ENCODE peak calls at places on chromosomes 1 and 21, in ten cellular contexts. O, U, L, H, V, A, R, T, J and W are unnamed samples.

GRCh38 chr1:35595684-35596083 is 22.6 kb downstream of the TFAP2E start:
- DNase-seq in H (no peak), L (no peak), A (no peak), O (no peak), J (no peak), U (no peak), V (no peak), T (no peak), R (no peak), W (no peak)

GRCh38 chr1:151510020-151510405 is 1.2 kb upstream of the CGN start:
- DNase-seq in A (no peak), R (no peak), L (no peak), O (no peak), J (no peak), T (no peak), H (no peak), U (no peak), V (no peak), W (no peak)

GRCh38 chr1:30758785-30759380 is 1.3 kb upstream of the LAPTM5 start:
- DNase-seq in A (no peak), V (peak; percentile 69), O (no peak), R (peak; percentile 51), U (no peak), J (no peak), L (no peak), H (peak; percentile 24), T (no peak), W (no peak)

GRCh38 chr1:172241540-172241939 is 178.9 kb upstream of the C1orf105 start:
- DNase-seq in U (no peak), O (no peak), H (no peak), R (no peak), J (no peak), V (no peak), A (no peak), T (no peak), L (no peak), W (no peak)

GRCh38 chr21:44924611-44925010 is 3.9 kb upstream of the ITGB2 start:
- DNase-seq in H (no peak), V (no peak), L (no peak), U (no peak), A (no peak), O (no peak), J (no peak), R (no peak), T (no peak), W (no peak)

GRCh38 chr21:41610042-41610839 is 102.3 kb upstream of the TMPRSS2 start:
- DNase-seq in O (no peak), V (peak; percentile 61), R (peak; percentile 74), A (no peak), T (no peak), U (no peak), L (no peak), H (peak; percentile 12), J (no peak), W (peak; percentile 77)

GRCh38 chr21:31554511-31555022 is 104.9 kb upstream of the SOD1 start:
- DNase-seq in T (no peak), V (no peak), H (no peak), L (peak; percentile 40), O (no peak), U (no peak), R (peak; percentile 52), J (no peak), A (no peak), W (no peak)

GRCh38 chr1:8677782-8678181 is 139.7 kb downstream of the RERE start:
- DNase-seq in H (no peak), R (no peak), U (no peak), V (no peak), J (no peak), T (no peak), A (no peak), L (no peak), O (no peak), W (no peak)

GRCh38 chr1:162056043-162056442 is 13.4 kb upstream of the NOS1AP start:
- DNase-seq in H (peak; percentile 84), O (no peak), R (peak; percentile 83), T (peak; percentile 35), U (no peak), L (peak; percentile 37), J (no peak), A (peak; percentile 17), V (peak; percentile 67), W (peak; percentile 61)

GRCh38 chr21:28832013-28832714 is 160.5 kb downstream of the LTN1 start:
- DNase-seq in O (no peak), U (no peak), V (peak; percentile 33), J (no peak), L (peak; percentile 4), T (no peak), A (peak; percentile 9), H (peak; percentile 58), R (peak; percentile 77), W (no peak)

GRCh38 chr1:75616436-75617433 is 5.8 kb upstream of the SLC44A5 start:
- DNase-seq in O (no peak), H (no peak), V (no peak), R (peak; percentile 27), J (no peak), U (no peak), T (no peak), A (no peak), L (no peak), W (no peak)

GRCh38 chr1:162135271-162135775 is 65.8 kb downstream of the NOS1AP start:
- DNase-seq in H (peak; percentile 87), L (no peak), U (no peak), A (no peak), V (no peak), T (no peak), O (no peak), R (no peak), J (no peak), W (no peak)

GRCh38 chr1:246293366-246294121 is 213.5 kb downstream of the SMYD3 start:
- DNase-seq in L (no peak), H (no peak), J (no peak), R (no peak), O (no peak), T (no peak), A (no peak), V (no peak), U (no peak), W (no peak)

GRCh38 chr1:245332513-245332912 is 177.7 kb downstream of the KIF26B start:
- DNase-seq in J (no peak), T (no peak), V (peak; percentile 76), O (no peak), R (no peak), A (no peak), H (no peak), U (no peak), L (no peak), W (no peak)

GRCh38 chr1:225004396-225004795 is 74.9 kb downstream of the DNAH14 start:
- DNase-seq in O (no peak), T (no peak), U (no peak), A (no peak), H (no peak), V (no peak), R (peak; percentile 8), J (no peak), L (no peak), W (no peak)

GRCh38 chr1:229191066-229191674 is 79.7 kb upstream of the RAB4A start:
- DNase-seq in L (no peak), U (no peak), J (no peak), O (no peak), T (no peak), V (no peak), A (no peak), R (peak; percentile 51), H (no peak), W (no peak)

GRCh38 chr1:8348056-8348776 is 30.3 kb downstream of the SLC45A1 start:
- DNase-seq in O (no peak), L (no peak), H (no peak), V (no peak), T (no peak), A (no peak), U (no peak), J (no peak), R (no peak), W (no peak)

GRCh38 chr1:103371234-103371633 is 154.3 kb upstream of the RNPC3 start:
- DNase-seq in U (no peak), L (no peak), A (no peak), H (no peak), J (no peak), O (no peak), V (no peak), R (peak; percentile 22), T (no peak), W (no peak)

GRCh38 chr1:53413175-53414001 is 45.8 kb upstream of the DMRTB1 start:
- DNase-seq in V (peak; percentile 65), A (peak; percentile 51), O (no peak), L (peak; percentile 38), J (peak; percentile 40), H (no peak), T (no peak), R (peak; percentile 88), U (peak; percentile 36), W (no peak)

GRCh38 chr1:238606896-238607295 is 716.2 kb upstream of the ZP4 start:
- DNase-seq in T (no peak), H (no peak), V (peak; percentile 81), A (no peak), L (no peak), U (no peak), J (no peak), R (peak; percentile 91), O (no peak), W (no peak)

GRCh38 chr21:35335951-35336446 is 286.9 kb upstream of the RUNX1 start:
- DNase-seq in T (no peak), H (no peak), V (no peak), U (no peak), O (no peak), L (peak; percentile 9), A (no peak), J (no peak), R (no peak), W (no peak)

GRCh38 chr1:1068077-1068373 is 6.1 kb downstream of the RNF223 start:
- DNase-seq in U (no peak), T (no peak), L (no peak), A (no peak), J (no peak), H (no peak), V (no peak), R (no peak), O (no peak), W (no peak)

GRCh38 chr1:67214420-67215174 is 48.3 kb downstream of the IL23R start:
- DNase-seq in J (no peak), O (no peak), H (peak; percentile 4), V (peak; percentile 18), T (no peak), A (peak; percentile 28), U (no peak), R (peak; percentile 49), L (peak; percentile 63), W (no peak)

GRCh38 chr1:3347257-3348020 is 107.0 kb upstream of the ARHGEF16 start:
- DNase-seq in T (no peak), L (no peak), O (no peak), H (no peak), V (no peak), J (no peak), R (no peak), A (no peak), U (no peak), W (no peak)

GRCh38 chr1:230807551-230808267 is 60.5 kb downstream of the CAPN9 start:
- DNase-seq in U (no peak), R (no peak), O (no peak), A (no peak), T (peak; percentile 61), J (no peak), H (peak; percentile 27), V (no peak), L (no peak), W (no peak)